ENCODE peak calls at places on chromosomes 2 and 18, in six cellular contexts. T, H, X, I, A and B are unnamed samples.
A peak's percentile ranks its signal among the peaks of the same experiment; 100 is the strongest.

GRCh38 chr2:172380436-172381274 is 46.7 kb upstream of the ITGA6 start:
- DNase-seq in I (no peak), X (no peak), A (peak; percentile 14), T (peak; percentile 21), H (no peak), B (no peak)

GRCh38 chr2:130327703-130328527 is 14.8 kb upstream of the IMP4 start:
- DNase-seq in A (no peak), X (no peak), H (peak; percentile 34), I (no peak), T (no peak), B (no peak)

GRCh38 chr18:68219867-68220266 is 495.0 kb downstream of the TMX3 start:
- DNase-seq in H (no peak), X (peak; percentile 3), T (no peak), A (no peak), I (no peak), B (no peak)

GRCh38 chr2:12005886-12006681 is 259.7 kb downstream of the LPIN1 start:
- DNase-seq in I (peak; percentile 79), H (no peak), T (no peak), A (no peak), X (no peak), B (peak; percentile 73)

GRCh38 chr2:207041753-207042152 is 102.4 kb downstream of the CPO start:
- DNase-seq in X (no peak), H (no peak), T (no peak), A (no peak), I (no peak), B (no peak)

GRCh38 chr2:165804719-165805118 is 10.7 kb upstream of the GALNT3 start:
- DNase-seq in X (no peak), I (no peak), T (no peak), A (no peak), H (peak; percentile 89), B (no peak)

GRCh38 chr2:176589287-176589686 is 320.0 kb downstream of the MTX2 start:
- DNase-seq in X (no peak), T (no peak), I (no peak), A (no peak), H (no peak), B (no peak)

GRCh38 chr2:191864623-191865521 is 18.0 kb upstream of the CAVIN2 start:
- DNase-seq in H (no peak), I (no peak), X (no peak), A (no peak), T (no peak), B (no peak)